ENCODE peak calls at places on chromosomes 5 and 9, in nine cellular contexts. C, G, F, X, T, N, Y, D and H are unnamed samples.

GRCh38 chr5:143384865-143385657 is 18.4 kb downstream of the NR3C1 start:
- DNase-seq in T (no peak), G (no peak), C (no peak), Y (no peak), N (no peak), D (no peak), F (no peak), X (no peak), H (no peak)

GRCh38 chr5:37249820-37250175 is 622 bp upstream of the CPLANE1 start:
- DNase-seq in X (no peak), C (no peak), D (no peak), Y (no peak), N (no peak), T (no peak), F (no peak), G (no peak), H (no peak)

GRCh38 chr5:80136751-80137272 is 101.7 kb downstream of the THBS4 start:
- DNase-seq in N (no peak), F (no peak), D (no peak), T (no peak), X (no peak), C (no peak), G (no peak), Y (no peak), H (no peak)

GRCh38 chr9:69500925-69501324 is 171.2 kb downstream of the APBA1 start:
- DNase-seq in C (no peak), D (no peak), T (no peak), G (no peak), Y (no peak), F (no peak), X (no peak), N (no peak), H (no peak)

GRCh38 chr5:40033411-40033810 is 608.6 kb upstream of the DAB2 start:
- DNase-seq in C (no peak), G (no peak), D (no peak), N (no peak), X (no peak), T (no peak), Y (no peak), F (no peak), H (no peak)

GRCh38 chr9:93092171-93092991 is 3.6 kb upstream of the CARD19 start:
- DNase-seq in F (no peak), N (no peak), C (peak), D (no peak), T (no peak), G (peak), X (no peak), Y (peak), H (no peak)

GRCh38 chr5:122355324-122355723 is 43.3 kb downstream of the SNCAIP start:
- DNase-seq in G (no peak), D (no peak), N (no peak), T (peak), X (no peak), Y (no peak), F (no peak), C (no peak), H (no peak)

GRCh38 chr5:150492621-150493020 is 15.3 kb upstream of the NDST1 start:
- DNase-seq in D (no peak), C (no peak), G (no peak), F (no peak), X (no peak), N (no peak), Y (no peak), T (no peak), H (peak)

GRCh38 chr9:124259273-124260078 is 1.7 kb downstream of the NEK6 start:
- DNase-seq in D (no peak), Y (peak), X (peak), T (peak), G (peak), N (no peak), F (peak), C (peak), H (peak)

GRCh38 chr9:130692365-130692764 is 1.2 kb upstream of the EXOSC2 start:
- DNase-seq in T (no peak), F (no peak), Y (no peak), G (no peak), C (no peak), D (no peak), X (no peak), N (no peak), H (peak)

GRCh38 chr5:111512026-111512405 is 319 bp downstream of the STARD4 start:
- DNase-seq in G (no peak), C (no peak), X (peak), T (no peak), Y (no peak), N (no peak), D (peak), F (no peak), H (peak)

GRCh38 chr5:6510132-6510531 is 61.5 kb downstream of the UBE2QL1 start:
- DNase-seq in F (no peak), G (no peak), Y (no peak), T (no peak), D (no peak), N (no peak), C (no peak), X (no peak), H (peak)

GRCh38 chr5:88690619-88691560 is 192.1 kb downstream of the MEF2C start:
- DNase-seq in N (peak), D (no peak), X (peak), G (peak), Y (peak), T (peak), F (no peak), C (peak), H (peak)

GRCh38 chr5:124057161-124057814 is 545.3 kb downstream of the CSNK1G3 start:
- DNase-seq in N (no peak), G (no peak), F (no peak), X (peak), T (peak), Y (peak), D (no peak), C (peak), H (peak)

GRCh38 chr5:143653256-143653655 is 158.7 kb upstream of the HMHB1 start:
- DNase-seq in T (no peak), C (no peak), G (no peak), X (no peak), Y (no peak), N (no peak), F (no peak), D (no peak), H (peak)

GRCh38 chr5:133848306-133848924 is 120.0 kb downstream of the C5orf15 start:
- DNase-seq in Y (no peak), X (no peak), D (no peak), T (no peak), G (peak), N (no peak), C (peak), F (peak), H (peak)

GRCh38 chr9:79989079-79989478 is 417.3 kb downstream of the TLE4 start:
- DNase-seq in X (no peak), G (no peak), N (no peak), T (no peak), C (no peak), Y (no peak), F (no peak), D (no peak), H (no peak)

GRCh38 chr5:178866946-178867345 is 7.2 kb downstream of the ZNF354B start:
- DNase-seq in T (no peak), Y (no peak), G (no peak), N (no peak), X (no peak), F (no peak), C (no peak), D (no peak), H (no peak)

GRCh38 chr5:31273631-31274378 is 80.3 kb downstream of the CDH6 start:
- DNase-seq in D (no peak), G (no peak), C (no peak), N (no peak), F (no peak), X (no peak), T (no peak), Y (no peak), H (no peak)

GRCh38 chr5:31270396-31270795 is 76.9 kb downstream of the CDH6 start:
- DNase-seq in C (no peak), F (no peak), X (no peak), Y (no peak), N (no peak), T (no peak), D (no peak), G (no peak), H (peak)

GRCh38 chr5:31273161-31273560 is 79.7 kb downstream of the CDH6 start:
- DNase-seq in D (no peak), F (no peak), T (no peak), C (no peak), N (no peak), G (no peak), Y (no peak), X (no peak), H (no peak)

GRCh38 chr5:31271567-31271966 is 78.1 kb downstream of the CDH6 start:
- DNase-seq in D (no peak), G (no peak), X (no peak), Y (no peak), N (no peak), C (no peak), F (no peak), T (no peak), H (no peak)

GRCh38 chr5:31269259-31269658 is 75.8 kb downstream of the CDH6 start:
- DNase-seq in X (no peak), N (no peak), C (no peak), T (no peak), D (no peak), F (no peak), G (no peak), Y (no peak), H (no peak)
- H3K4me3 ChIP-seq in X (no peak), N (no peak), C (no peak), T (no peak), D (no peak), F (no peak), G (no peak), Y (no peak), H (no peak)

GRCh38 chr5:131296213-131296672 is 32.4 kb downstream of the CDC42SE2 start:
- DNase-seq in G (no peak), N (no peak), C (no peak), T (no peak), F (no peak), D (no peak), X (no peak), Y (no peak), H (no peak)
- H3K4me3 ChIP-seq in G (no peak), N (no peak), C (no peak), T (no peak), F (no peak), D (no peak), X (no peak), Y (no peak), H (no peak)

GRCh38 chr5:55160493-55161209 is 680 bp downstream of the GPX8 start:
- DNase-seq in C (no peak), D (no peak), X (no peak), N (no peak), F (peak), Y (no peak), T (peak), G (peak), H (peak)

GRCh38 chr5:55154893-55155292 is 5.1 kb upstream of the GPX8 start:
- DNase-seq in X (no peak), T (no peak), D (no peak), C (no peak), N (no peak), F (no peak), G (no peak), Y (no peak), H (peak)

GRCh38 chr5:55159763-55160492 is at the start of gene GPX8:
- DNase-seq in F (peak), Y (no peak), N (no peak), X (no peak), D (no peak), C (no peak), G (no peak), T (peak), H (peak)
- H3K4me3 ChIP-seq in F (peak), Y (peak), N (no peak), X (peak), D (peak), C (peak), G (peak), T (peak), H (peak)

GRCh38 chr5:44388504-44389409 is 463 bp downstream of the FGF10 start:
- DNase-seq in N (no peak), D (no peak), G (peak), T (no peak), C (peak), Y (peak), X (no peak), F (no peak), H (peak)
- H3K4me3 ChIP-seq in N (no peak), D (peak), G (peak), T (no peak), C (peak), Y (peak), X (peak), F (peak), H (peak)

GRCh38 chr5:131384616-131385214 is 120.9 kb downstream of the CDC42SE2 start:
- DNase-seq in G (no peak), F (no peak), C (no peak), Y (no peak), T (no peak), D (no peak), N (no peak), X (no peak), H (peak)

GRCh38 chr5:131384181-131384580 is 120.3 kb downstream of the CDC42SE2 start:
- DNase-seq in C (no peak), G (no peak), X (no peak), F (no peak), N (no peak), Y (no peak), T (no peak), D (no peak), H (no peak)

GRCh38 chr5:131381792-131382191 is 117.9 kb downstream of the CDC42SE2 start:
- DNase-seq in Y (no peak), D (no peak), N (no peak), F (no peak), T (no peak), G (no peak), C (no peak), X (no peak), H (no peak)

GRCh38 chr5:131381011-131381410 is 117.2 kb downstream of the CDC42SE2 start:
- DNase-seq in D (no peak), X (no peak), F (no peak), T (no peak), C (no peak), Y (no peak), N (no peak), G (no peak), H (no peak)

DNA sequence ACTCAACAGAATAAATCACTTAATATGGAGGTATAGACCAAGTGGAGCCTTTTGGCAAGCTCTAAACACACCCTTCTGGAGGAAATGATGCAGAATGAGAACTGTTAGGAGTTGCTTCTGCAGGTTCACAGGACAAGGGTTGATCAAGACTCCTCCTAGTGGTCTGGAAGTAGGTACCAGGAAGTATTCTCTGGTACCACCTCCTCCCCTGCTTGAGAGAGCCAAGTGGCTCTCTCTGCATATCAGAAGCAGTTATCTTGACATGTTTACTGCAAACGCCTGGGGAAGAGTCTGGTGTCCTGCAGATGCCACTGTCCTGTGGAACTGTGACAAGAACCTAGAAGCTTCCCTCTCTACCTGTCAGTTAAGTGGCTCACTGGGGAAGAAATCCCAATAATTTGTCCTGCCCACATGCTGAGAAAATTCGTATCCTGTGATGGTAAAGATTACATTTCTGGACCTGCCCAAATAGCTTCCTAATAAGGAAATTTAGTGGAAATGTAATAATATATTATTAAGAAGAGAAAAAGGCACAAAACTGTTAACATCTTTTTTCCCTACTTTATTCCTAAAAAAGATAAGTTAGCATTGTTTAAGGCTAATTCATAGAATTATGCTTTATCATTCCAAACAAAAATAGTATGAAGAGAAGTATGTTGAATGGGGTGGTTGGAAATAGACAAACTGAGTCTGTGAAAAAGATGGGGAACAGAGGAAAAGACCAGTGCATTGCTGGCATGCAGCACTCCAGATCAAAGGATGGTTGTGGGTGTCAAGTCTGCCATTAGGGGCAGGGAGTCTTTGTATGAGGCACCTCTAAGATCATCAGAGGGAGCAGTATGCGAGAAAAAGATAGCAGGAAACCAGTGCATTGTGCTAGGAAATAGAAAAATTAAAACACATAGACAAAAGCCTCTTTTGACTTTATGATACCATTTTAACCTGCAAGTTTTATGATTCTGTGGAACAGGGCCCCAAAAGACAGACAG is 118.8 kb downstream of the CDC42SE2 start:
- DNase-seq in Y (no peak), C (no peak), G (no peak), T (peak), X (no peak), F (no peak), D (no peak), N (no peak), H (peak)
- H3K4me3 ChIP-seq in Y (no peak), C (no peak), G (no peak), T (no peak), X (no peak), F (no peak), D (no peak), N (no peak), H (no peak)

DNA sequence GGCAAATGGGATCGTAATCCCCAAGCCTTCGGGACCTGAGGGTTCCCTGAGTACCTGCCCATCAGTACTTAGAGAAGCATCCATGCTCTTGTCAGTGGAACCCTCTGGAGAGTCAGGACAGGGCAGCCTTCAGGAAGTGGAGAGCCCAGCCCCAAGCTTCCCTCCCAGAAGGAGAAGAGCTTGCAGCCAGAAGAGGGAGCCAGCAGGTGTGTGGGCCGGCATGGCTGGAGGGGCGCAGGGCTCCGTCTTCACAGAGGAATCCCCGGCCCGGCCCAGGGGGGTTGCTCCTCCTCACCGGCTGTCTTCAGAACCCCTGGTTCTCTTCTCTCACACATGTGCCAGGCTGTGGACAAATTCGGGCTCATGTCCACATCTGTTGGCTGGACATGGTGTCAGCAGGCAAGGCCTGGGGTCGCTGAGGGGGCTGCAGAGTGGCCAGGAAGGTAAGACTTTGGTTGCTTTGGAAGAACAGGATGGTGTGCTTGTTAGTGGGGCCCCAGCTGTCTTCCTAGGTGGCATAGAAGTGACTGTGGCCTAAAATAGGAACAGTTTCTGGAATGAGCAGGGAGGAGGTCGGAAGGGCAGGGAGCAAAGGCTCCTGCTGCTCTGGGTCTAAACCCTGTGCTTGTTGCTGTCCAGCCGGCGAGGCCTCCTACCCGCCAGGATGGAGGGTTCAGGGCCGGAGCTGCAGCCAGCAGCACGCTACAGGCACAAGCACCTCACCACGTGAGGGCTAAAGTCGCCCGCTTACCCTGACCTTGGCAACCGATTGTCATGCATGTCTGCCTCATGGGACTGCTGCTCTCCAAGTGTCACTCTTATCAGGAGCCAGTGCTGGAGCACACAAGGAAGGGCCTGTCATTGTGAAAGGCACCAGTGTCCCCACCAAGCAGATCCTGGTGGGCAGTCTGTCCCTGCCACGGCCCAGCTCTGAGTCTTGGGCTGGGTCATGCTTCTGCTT is 58.7 kb upstream of the RXRA start:
- DNase-seq in D (no peak), T (no peak), C (no peak), F (no peak), N (no peak), Y (no peak), X (no peak), G (no peak), H (no peak)
- H3K4me3 ChIP-seq in D (no peak), T (no peak), C (no peak), F (no peak), N (no peak), Y (no peak), X (no peak), G (no peak), H (no peak)

GRCh38 chr9:123174887-123175518 is 93.4 kb downstream of the STRBP start:
- DNase-seq in X (no peak), Y (no peak), G (no peak), C (no peak), F (no peak), D (no peak), N (no peak), T (no peak), H (no peak)

GRCh38 chr9:123174079-123174478 is 94.3 kb downstream of the STRBP start:
- DNase-seq in N (no peak), X (no peak), F (no peak), Y (no peak), G (no peak), T (no peak), D (no peak), C (no peak), H (no peak)

GRCh38 chr9:123176949-123177348 is 91.4 kb downstream of the STRBP start:
- DNase-seq in D (no peak), F (no peak), T (no peak), Y (no peak), X (no peak), C (no peak), N (no peak), G (no peak), H (no peak)

GRCh38 chr9:123176230-123176629 is 92.2 kb downstream of the STRBP start:
- DNase-seq in G (no peak), X (no peak), C (no peak), Y (no peak), T (no peak), F (no peak), N (no peak), D (no peak), H (peak)
- H3K4me3 ChIP-seq in G (no peak), X (no peak), C (no peak), Y (no peak), T (peak), F (no peak), N (no peak), D (no peak), H (no peak)

GRCh38 chr9:136482793-136483588 is at the start of gene SEC16A:
- DNase-seq in T (peak), X (peak), F (peak), D (peak), Y (peak), G (peak), N (peak), C (peak), H (peak)
- H3K4me3 ChIP-seq in T (peak), X (peak), F (peak), D (peak), Y (peak), G (peak), N (peak), C (peak), H (peak)

DNA sequence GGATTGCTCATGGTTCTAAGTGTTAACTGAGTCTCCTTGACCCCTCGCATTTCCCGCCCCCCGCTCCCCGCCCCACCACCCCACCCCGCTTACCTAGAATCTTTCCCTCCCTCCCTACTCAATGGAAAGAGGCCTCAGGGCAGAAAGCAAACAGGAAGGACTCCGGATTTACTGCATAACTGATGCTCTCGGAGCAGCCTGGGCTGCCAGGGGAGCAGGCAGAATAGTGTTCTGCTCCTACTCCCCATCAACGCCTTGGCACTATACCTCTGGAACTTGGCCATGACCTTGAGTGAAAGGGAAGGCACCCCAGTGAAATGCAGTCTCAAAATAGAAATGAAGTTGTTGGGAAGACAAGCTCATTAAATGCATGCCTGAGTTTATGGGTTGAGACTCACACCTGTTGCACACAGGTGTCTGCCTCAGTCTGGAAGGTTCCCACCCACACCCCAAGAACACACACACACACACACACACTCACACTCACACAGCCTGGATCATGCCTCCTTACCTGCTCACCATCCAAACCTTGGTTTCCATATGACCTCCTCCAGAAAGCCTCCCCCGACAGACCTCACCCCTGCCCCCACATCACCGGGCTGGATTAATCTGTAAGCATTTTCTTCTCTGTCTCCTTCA is 59.7 kb downstream of the NEURL1B start:
- DNase-seq in X (peak), T (no peak), Y (no peak), D (no peak), C (no peak), F (no peak), G (peak), N (no peak), H (no peak)
- H3K4me3 ChIP-seq in X (no peak), T (no peak), Y (no peak), D (no peak), C (no peak), F (no peak), G (no peak), N (no peak), H (no peak)

GRCh38 chr5:72818866-72819534 is 2.5 kb downstream of the TNPO1 start:
- DNase-seq in N (peak), C (peak), G (peak), X (peak), F (no peak), D (no peak), Y (peak), T (peak), H (peak)
- H3K4me3 ChIP-seq in N (no peak), C (no peak), G (no peak), X (no peak), F (peak), D (peak), Y (no peak), T (no peak), H (peak)